ENCODE peak calls at places on chromosomes 1 and 21, in six cellular contexts. One of them, this sample, is unnamed.

GRCh38 chr1:14945132-14946010 is 208.2 kb upstream of the TMEM51 start:
- DNase-seq in naive thymus-derived CD8-positive, alpha-beta T cell: no peak
- DNase-seq in hippocampal formation: peak
- DNase-seq in colonic mucosa: peak
- DNase-seq in iPS-NIHi11: peak
- DNase-seq in smooth muscle cell of the brain vasculature: no peak
- DNase-seq in this sample: peak

GRCh38 chr1:189429610-189430009 is 1048.1 kb downstream of the BRINP3 start:
- DNase-seq in naive thymus-derived CD8-positive, alpha-beta T cell: no peak
- DNase-seq in hippocampal formation: no peak
- DNase-seq in colonic mucosa: no peak
- DNase-seq in iPS-NIHi11: peak
- DNase-seq in smooth muscle cell of the brain vasculature: no peak
- DNase-seq in this sample: no peak

GRCh38 chr1:26038477-26038876 is 7.4 kb downstream of the SLC30A2 start:
- DNase-seq in naive thymus-derived CD8-positive, alpha-beta T cell: no peak
- DNase-seq in hippocampal formation: no peak
- DNase-seq in colonic mucosa: no peak
- DNase-seq in iPS-NIHi11: no peak
- DNase-seq in smooth muscle cell of the brain vasculature: no peak
- DNase-seq in this sample: no peak

GRCh38 chr1:177383715-177384114 is 213.0 kb downstream of the BRINP2 start:
- DNase-seq in naive thymus-derived CD8-positive, alpha-beta T cell: no peak
- DNase-seq in hippocampal formation: no peak
- DNase-seq in colonic mucosa: no peak
- DNase-seq in iPS-NIHi11: no peak
- DNase-seq in smooth muscle cell of the brain vasculature: no peak
- DNase-seq in this sample: no peak

GRCh38 chr1:116075981-116076380 is 35.2 kb upstream of the MAB21L3 start:
- DNase-seq in naive thymus-derived CD8-positive, alpha-beta T cell: no peak
- DNase-seq in hippocampal formation: no peak
- DNase-seq in colonic mucosa: no peak
- DNase-seq in iPS-NIHi11: no peak
- DNase-seq in smooth muscle cell of the brain vasculature: no peak
- DNase-seq in this sample: no peak

GRCh38 chr21:31732891-31733520 is 1.1 kb upstream of the SCAF4 start:
- DNase-seq in naive thymus-derived CD8-positive, alpha-beta T cell: no peak
- DNase-seq in hippocampal formation: no peak
- DNase-seq in colonic mucosa: peak
- DNase-seq in iPS-NIHi11: peak
- DNase-seq in smooth muscle cell of the brain vasculature: no peak
- DNase-seq in this sample: no peak

GRCh38 chr1:66464802-66465201 is 69.2 kb upstream of the SGIP1 start:
- DNase-seq in naive thymus-derived CD8-positive, alpha-beta T cell: no peak
- DNase-seq in hippocampal formation: no peak
- DNase-seq in colonic mucosa: no peak
- DNase-seq in iPS-NIHi11: no peak
- DNase-seq in smooth muscle cell of the brain vasculature: no peak
- DNase-seq in this sample: no peak

GRCh38 chr1:184811439-184812111 is 56.9 kb upstream of the EDEM3 start:
- DNase-seq in naive thymus-derived CD8-positive, alpha-beta T cell: no peak
- DNase-seq in hippocampal formation: no peak
- DNase-seq in colonic mucosa: no peak
- DNase-seq in iPS-NIHi11: no peak
- DNase-seq in smooth muscle cell of the brain vasculature: no peak
- DNase-seq in this sample: no peak